ENCODE peak calls at places on chromosomes 1 and 21, in seven cellular contexts. One of them, this sample, is unnamed.

GRCh38 chr1:214028999-214029406 is 41.2 kb downstream of the PROX1 start:
- DNase-seq in HCT116: no peak
- DNase-seq in suprapubic skin: no peak
- DNase-seq in spleen: no peak
- DNase-seq in transverse colon: no peak
- DNase-seq in breast epithelium: no peak
- DNase-seq in stomach: no peak
- DNase-seq in this sample: no peak

GRCh38 chr1:53582211-53583020 is 123.2 kb downstream of the DMRTB1 start:
- DNase-seq in spleen: peak; percentile 76
- DNase-seq in HCT116: no peak
- DNase-seq in breast epithelium: no peak
- DNase-seq in stomach: no peak
- DNase-seq in suprapubic skin: peak; percentile 40
- DNase-seq in transverse colon: no peak
- DNase-seq in this sample: no peak

GRCh38 chr21:14569868-14570267 is 23.8 kb upstream of the SAMSN1 start:
- DNase-seq in spleen: no peak
- DNase-seq in HCT116: no peak
- DNase-seq in transverse colon: no peak
- DNase-seq in breast epithelium: no peak
- DNase-seq in stomach: no peak
- DNase-seq in suprapubic skin: no peak
- DNase-seq in this sample: no peak

GRCh38 chr1:161962094-161962887 is 61.4 kb downstream of the OLFML2B start:
- DNase-seq in transverse colon: no peak
- DNase-seq in suprapubic skin: no peak
- DNase-seq in HCT116: peak; percentile 7
- DNase-seq in stomach: no peak
- DNase-seq in spleen: no peak
- DNase-seq in breast epithelium: no peak
- DNase-seq in this sample: no peak

GRCh38 chr1:245942861-245943260 is 564.2 kb downstream of the SMYD3 start:
- DNase-seq in HCT116: no peak
- DNase-seq in breast epithelium: no peak
- DNase-seq in stomach: no peak
- DNase-seq in spleen: no peak
- DNase-seq in suprapubic skin: no peak
- DNase-seq in transverse colon: no peak
- DNase-seq in this sample: no peak

GRCh38 chr21:41167348-41168342 is at the start of gene BACE2:
- DNase-seq in breast epithelium: peak; percentile 77
- DNase-seq in suprapubic skin: peak; percentile 90
- DNase-seq in HCT116: no peak
- DNase-seq in transverse colon: peak; percentile 87
- DNase-seq in spleen: peak; percentile 90
- DNase-seq in stomach: peak; percentile 86
- DNase-seq in this sample: no peak

GRCh38 chr1:54904476-54905048 is 17.6 kb upstream of the DHCR24 start:
- DNase-seq in breast epithelium: no peak
- DNase-seq in stomach: no peak
- DNase-seq in suprapubic skin: no peak
- DNase-seq in HCT116: no peak
- DNase-seq in spleen: no peak
- DNase-seq in transverse colon: no peak
- DNase-seq in this sample: no peak

GRCh38 chr1:36989260-36989659 is 45.1 kb downstream of the GRIK3 start:
- DNase-seq in suprapubic skin: no peak
- DNase-seq in transverse colon: no peak
- DNase-seq in HCT116: no peak
- DNase-seq in spleen: no peak
- DNase-seq in breast epithelium: no peak
- DNase-seq in stomach: no peak
- DNase-seq in this sample: no peak

GRCh38 chr1:5831600-5832335 is 160.5 kb downstream of the NPHP4 start:
- DNase-seq in HCT116: no peak
- DNase-seq in spleen: no peak
- DNase-seq in transverse colon: no peak
- DNase-seq in suprapubic skin: no peak
- DNase-seq in stomach: no peak
- DNase-seq in breast epithelium: no peak
- DNase-seq in this sample: no peak

GRCh38 chr1:53014791-53015507 is 47.1 kb upstream of the PODN start:
- DNase-seq in stomach: peak; percentile 82
- DNase-seq in HCT116: peak; percentile 86
- DNase-seq in breast epithelium: peak; percentile 61
- DNase-seq in suprapubic skin: peak; percentile 84
- DNase-seq in spleen: peak; percentile 90
- DNase-seq in transverse colon: peak; percentile 85
- DNase-seq in this sample: no peak

GRCh38 chr1:211331011-211331709 is 4.5 kb downstream of the TRAF5 start:
- DNase-seq in spleen: no peak
- DNase-seq in transverse colon: no peak
- DNase-seq in HCT116: no peak
- DNase-seq in breast epithelium: no peak
- DNase-seq in suprapubic skin: no peak
- DNase-seq in stomach: no peak
- DNase-seq in this sample: no peak

GRCh38 chr1:68197891-68198290 is 34.4 kb downstream of the WLS start:
- DNase-seq in breast epithelium: no peak
- DNase-seq in spleen: no peak
- DNase-seq in transverse colon: no peak
- DNase-seq in HCT116: peak; percentile 38
- DNase-seq in stomach: no peak
- DNase-seq in suprapubic skin: no peak
- DNase-seq in this sample: no peak

GRCh38 chr1:214833357-214833756 is 230.4 kb downstream of the CENPF start:
- DNase-seq in transverse colon: no peak
- DNase-seq in stomach: no peak
- DNase-seq in HCT116: no peak
- DNase-seq in breast epithelium: no peak
- DNase-seq in spleen: no peak
- DNase-seq in suprapubic skin: no peak
- DNase-seq in this sample: no peak

GRCh38 chr1:23103001-23103879 is 65.4 kb downstream of the LUZP1 start:
- DNase-seq in transverse colon: peak; percentile 54
- DNase-seq in breast epithelium: no peak
- DNase-seq in suprapubic skin: no peak
- DNase-seq in HCT116: peak; percentile 31
- DNase-seq in spleen: no peak
- DNase-seq in stomach: no peak
- DNase-seq in this sample: no peak

GRCh38 chr21:27827972-27828371 is 861.1 kb upstream of the ADAMTS5 start:
- DNase-seq in transverse colon: no peak
- DNase-seq in stomach: no peak
- DNase-seq in suprapubic skin: no peak
- DNase-seq in HCT116: no peak
- DNase-seq in spleen: no peak
- DNase-seq in breast epithelium: no peak
- DNase-seq in this sample: no peak

GRCh38 chr1:36956570-36956969 is 77.7 kb downstream of the GRIK3 start:
- DNase-seq in stomach: no peak
- DNase-seq in spleen: no peak
- DNase-seq in transverse colon: no peak
- DNase-seq in HCT116: no peak
- DNase-seq in breast epithelium: no peak
- DNase-seq in suprapubic skin: no peak
- DNase-seq in this sample: no peak

GRCh38 chr1:196535727-196536126 is 72.5 kb downstream of the KCNT2 start:
- DNase-seq in stomach: no peak
- DNase-seq in spleen: peak; percentile 33
- DNase-seq in breast epithelium: no peak
- DNase-seq in suprapubic skin: no peak
- DNase-seq in HCT116: peak; percentile 15
- DNase-seq in transverse colon: no peak
- DNase-seq in this sample: no peak

DNA sequence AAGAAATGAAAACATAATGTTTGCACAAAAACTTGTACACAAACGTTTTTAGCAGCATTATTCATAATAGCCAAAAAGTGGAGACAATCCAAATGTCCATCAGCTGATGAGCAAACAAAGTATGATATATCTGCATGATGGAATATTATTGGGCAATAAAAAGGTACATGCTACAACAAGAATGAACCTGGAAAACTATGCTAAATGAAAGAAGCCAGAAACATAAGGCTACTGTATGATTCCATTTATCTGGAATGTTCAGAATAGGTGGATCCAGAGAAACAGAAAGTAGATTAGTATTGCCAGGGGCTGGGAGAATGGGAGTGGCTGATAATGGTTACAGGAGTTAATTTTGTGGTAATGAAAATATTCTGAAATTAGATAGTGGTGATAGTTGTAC is 19.0 kb downstream of the FBXO28 start:
- DNase-seq in HCT116: no peak
- DNase-seq in breast epithelium: no peak
- DNase-seq in suprapubic skin: no peak
- DNase-seq in spleen: no peak
- DNase-seq in stomach: no peak
- DNase-seq in transverse colon: no peak
- DNase-seq in this sample: no peak
- H3K36me3 ChIP-seq in HCT116: peaks cover 33% of the 10 kb centered on the region
- H3K36me3 ChIP-seq in breast epithelium: no peaks in the 10 kb centered on the region
- H3K36me3 ChIP-seq in suprapubic skin: peaks cover 54% of the 10 kb centered on the region
- H3K36me3 ChIP-seq in spleen: peaks cover 62% of the 10 kb centered on the region
- H3K36me3 ChIP-seq in stomach: peaks cover 75% of the 10 kb centered on the region
- H3K36me3 ChIP-seq in transverse colon: no peaks in the 10 kb centered on the region
- H3K36me3 ChIP-seq in this sample: no peaks in the 10 kb centered on the region

GRCh38 chr1:198333744-198334143 is 176.9 kb downstream of the NEK7 start:
- DNase-seq in spleen: no peak
- DNase-seq in suprapubic skin: no peak
- DNase-seq in breast epithelium: no peak
- DNase-seq in stomach: no peak
- DNase-seq in transverse colon: no peak
- DNase-seq in HCT116: no peak
- DNase-seq in this sample: no peak

GRCh38 chr1:198335663-198336062 is 178.9 kb downstream of the NEK7 start:
- DNase-seq in stomach: no peak
- DNase-seq in suprapubic skin: no peak
- DNase-seq in spleen: no peak
- DNase-seq in HCT116: no peak
- DNase-seq in breast epithelium: no peak
- DNase-seq in transverse colon: no peak
- DNase-seq in this sample: no peak

GRCh38 chr1:198328458-198329032 is 171.7 kb downstream of the NEK7 start:
- DNase-seq in suprapubic skin: no peak
- DNase-seq in transverse colon: no peak
- DNase-seq in spleen: no peak
- DNase-seq in breast epithelium: no peak
- DNase-seq in stomach: no peak
- DNase-seq in HCT116: no peak
- DNase-seq in this sample: no peak

GRCh38 chr1:198326915-198327314 is 170.1 kb downstream of the NEK7 start:
- DNase-seq in breast epithelium: no peak
- DNase-seq in HCT116: no peak
- DNase-seq in spleen: no peak
- DNase-seq in transverse colon: no peak
- DNase-seq in suprapubic skin: no peak
- DNase-seq in stomach: no peak
- DNase-seq in this sample: no peak

DNA sequence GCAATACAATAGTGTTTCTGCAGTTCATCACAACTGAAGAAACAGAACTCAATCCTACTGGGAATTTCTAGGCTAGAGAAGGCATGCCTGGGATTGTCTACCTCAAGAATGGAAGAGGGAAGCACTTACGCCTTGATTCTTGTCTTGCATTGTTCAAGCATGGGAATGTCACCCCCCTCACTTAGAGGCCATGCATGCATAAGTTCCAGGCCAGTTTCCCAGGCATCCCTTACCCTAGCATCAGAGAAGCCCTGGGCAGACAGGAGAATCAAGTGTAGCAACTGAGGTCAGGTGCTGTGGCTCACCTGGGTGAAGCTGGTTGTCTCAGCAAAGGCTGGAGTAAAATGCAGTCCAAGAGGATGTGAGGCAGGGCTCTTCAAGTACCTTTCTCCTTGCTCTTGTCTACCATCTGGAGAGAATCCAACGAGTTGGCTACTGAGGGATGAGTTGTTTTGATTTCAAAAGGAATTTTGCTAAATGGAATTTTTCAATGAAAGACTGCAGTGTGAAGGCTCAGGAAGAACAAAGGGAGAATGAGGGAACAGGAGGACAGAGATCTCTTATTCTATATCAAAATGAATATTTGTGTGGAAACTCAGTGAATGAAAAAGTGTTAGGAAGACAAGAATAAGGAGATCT is 174.3 kb downstream of the NEK7 start:
- DNase-seq in HCT116: no peak
- DNase-seq in stomach: no peak
- DNase-seq in breast epithelium: no peak
- DNase-seq in suprapubic skin: no peak
- DNase-seq in spleen: no peak
- DNase-seq in transverse colon: no peak
- DNase-seq in this sample: no peak
- TF ChIP-seq POLR2AphosphoS5 in HCT116: no peak
- TF ChIP-seq POLR2AphosphoS5 in stomach: no peak
- TF ChIP-seq POLR2AphosphoS5 in breast epithelium: no peak
- TF ChIP-seq POLR2AphosphoS5 in suprapubic skin: no peak
- TF ChIP-seq POLR2AphosphoS5 in spleen: no peak
- TF ChIP-seq POLR2AphosphoS5 in transverse colon: no peak
- TF ChIP-seq POLR2AphosphoS5 in this sample: no peak

GRCh38 chr21:45522986-45523385 is 19.3 kb downstream of the SLC19A1 start:
- DNase-seq in breast epithelium: no peak
- DNase-seq in suprapubic skin: peak; percentile 62
- DNase-seq in transverse colon: peak; percentile 1
- DNase-seq in HCT116: no peak
- DNase-seq in spleen: peak; percentile 31
- DNase-seq in stomach: no peak
- DNase-seq in this sample: no peak
- H3K36me3 ChIP-seq in breast epithelium: no peaks in the 10 kb centered on the region
- H3K36me3 ChIP-seq in suprapubic skin: no peaks in the 10 kb centered on the region
- H3K36me3 ChIP-seq in transverse colon: no peaks in the 10 kb centered on the region
- H3K36me3 ChIP-seq in HCT116: peaks cover 15% of the 10 kb centered on the region
- H3K36me3 ChIP-seq in spleen: peaks cover 19% of the 10 kb centered on the region
- H3K36me3 ChIP-seq in stomach: peaks cover 27% of the 10 kb centered on the region
- H3K36me3 ChIP-seq in this sample: no peaks in the 10 kb centered on the region

DNA sequence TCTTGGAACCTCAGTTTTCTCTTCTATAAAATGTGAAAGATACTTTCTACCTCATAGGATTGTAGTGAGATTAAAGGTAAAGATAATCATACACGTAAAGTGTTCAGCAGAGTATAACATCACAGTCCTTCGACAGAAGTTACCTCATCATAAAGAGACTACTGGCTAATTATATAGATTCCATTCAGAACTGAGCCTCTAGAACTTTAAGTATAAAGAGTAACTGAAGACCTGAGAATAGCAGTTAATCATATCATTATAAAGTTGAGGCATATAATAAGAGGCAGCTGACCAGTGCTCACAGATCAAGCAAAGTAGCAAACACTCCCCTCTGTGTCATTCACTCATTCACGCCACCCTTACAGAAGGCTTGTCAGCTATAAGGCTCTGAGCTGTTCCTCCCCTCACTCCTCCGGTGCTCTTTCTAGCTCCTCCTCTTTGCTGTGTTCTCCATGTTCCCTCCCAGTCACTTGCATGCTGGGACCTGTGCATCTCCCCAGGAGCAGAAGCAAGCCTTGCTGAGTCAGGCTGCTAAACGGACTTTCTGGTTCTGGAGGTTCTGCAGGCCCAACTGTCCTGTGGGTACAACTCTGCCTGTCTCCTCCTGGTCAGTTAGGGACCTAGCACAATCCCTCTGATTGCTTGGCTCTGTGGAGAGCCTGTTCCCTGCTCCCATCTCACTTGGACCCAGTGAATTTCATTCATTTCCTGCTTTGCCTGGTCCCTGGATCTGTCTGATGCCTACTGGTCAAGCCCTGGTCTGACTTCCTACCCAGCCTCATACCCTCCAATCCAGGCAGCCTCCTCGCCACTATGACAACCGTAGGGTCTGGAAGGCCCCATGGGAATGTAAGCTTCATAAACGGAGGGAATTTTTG is 28.3 kb upstream of the LY9 start:
- DNase-seq in stomach: no peak
- DNase-seq in suprapubic skin: no peak
- DNase-seq in spleen: no peak
- DNase-seq in HCT116: no peak
- DNase-seq in transverse colon: no peak
- DNase-seq in breast epithelium: no peak
- DNase-seq in this sample: no peak
- TF ChIP-seq POLR2AphosphoS5 in stomach: no peak
- TF ChIP-seq POLR2AphosphoS5 in suprapubic skin: no peak
- TF ChIP-seq POLR2AphosphoS5 in spleen: no peak
- TF ChIP-seq POLR2AphosphoS5 in HCT116: no peak
- TF ChIP-seq POLR2AphosphoS5 in transverse colon: no peak
- TF ChIP-seq POLR2AphosphoS5 in breast epithelium: no peak
- TF ChIP-seq POLR2AphosphoS5 in this sample: no peak